ENCODE peak calls at places on chromosomes 2 and 18, in ten cellular contexts. One of them, this sample, is unnamed.

GRCh38 chr2:881204-881918 is 69.3 kb upstream of the SNTG2 start:
- DNase-seq in H4: no peak
- DNase-seq in GM12865: peak; percentile 47
- DNase-seq in substantia nigra: no peak
- DNase-seq in heart right ventricle: no peak
- DNase-seq in HCEC 1CT: no peak
- DNase-seq in neuronal stem cell: no peak
- DNase-seq in stimulated activated CD4-positive, alpha-beta T cell treated with anti-CD3 and anti-CD28 coated beads, Interleukin-15, amount 100 ng/mL, for 1 hour: no peak
- DNase-seq in left cardiac atrium: no peak
- DNase-seq in M059J: peak; percentile 9
- DNase-seq in this sample: no peak

GRCh38 chr18:74609535-74609934 is 11.9 kb downstream of the ZNF407 start:
- DNase-seq in H4: peak; percentile 59
- DNase-seq in GM12865: no peak
- DNase-seq in substantia nigra: no peak
- DNase-seq in heart right ventricle: no peak
- DNase-seq in HCEC 1CT: peak; percentile 80
- DNase-seq in neuronal stem cell: no peak
- DNase-seq in stimulated activated CD4-positive, alpha-beta T cell treated with anti-CD3 and anti-CD28 coated beads, Interleukin-15, amount 100 ng/mL, for 1 hour: no peak
- DNase-seq in left cardiac atrium: no peak
- DNase-seq in M059J: peak; percentile 56
- DNase-seq in this sample: no peak

GRCh38 chr2:217622205-217622621 is 380.6 kb downstream of the TNS1 start:
- DNase-seq in H4: peak; percentile 88
- DNase-seq in GM12865: no peak
- DNase-seq in substantia nigra: peak; percentile 8
- DNase-seq in heart right ventricle: no peak
- DNase-seq in HCEC 1CT: no peak
- DNase-seq in neuronal stem cell: peak; percentile 65
- DNase-seq in stimulated activated CD4-positive, alpha-beta T cell treated with anti-CD3 and anti-CD28 coated beads, Interleukin-15, amount 100 ng/mL, for 1 hour: no peak
- DNase-seq in left cardiac atrium: no peak
- DNase-seq in M059J: peak; percentile 62
- DNase-seq in this sample: no peak

GRCh38 chr18:36835927-36836326 is 7.0 kb downstream of the KIAA1328 start:
- DNase-seq in H4: no peak
- DNase-seq in GM12865: no peak
- DNase-seq in substantia nigra: no peak
- DNase-seq in heart right ventricle: no peak
- DNase-seq in HCEC 1CT: no peak
- DNase-seq in neuronal stem cell: no peak
- DNase-seq in stimulated activated CD4-positive, alpha-beta T cell treated with anti-CD3 and anti-CD28 coated beads, Interleukin-15, amount 100 ng/mL, for 1 hour: no peak
- DNase-seq in left cardiac atrium: no peak
- DNase-seq in M059J: no peak
- DNase-seq in this sample: no peak

GRCh38 chr2:26033769-26034596 is at the start of gene RAB10:
- DNase-seq in H4: peak; percentile 97
- DNase-seq in GM12865: peak; percentile 100
- DNase-seq in substantia nigra: peak; percentile 95
- DNase-seq in heart right ventricle: peak; percentile 100
- DNase-seq in HCEC 1CT: peak; percentile 98
- DNase-seq in neuronal stem cell: peak; percentile 99
- DNase-seq in stimulated activated CD4-positive, alpha-beta T cell treated with anti-CD3 and anti-CD28 coated beads, Interleukin-15, amount 100 ng/mL, for 1 hour: peak; percentile 98
- DNase-seq in left cardiac atrium: peak; percentile 99
- DNase-seq in M059J: peak; percentile 98
- DNase-seq in this sample: peak; percentile 90

GRCh38 chr2:186068154-186068826 is 329.7 kb downstream of the FSIP2 start:
- DNase-seq in H4: peak; percentile 48
- DNase-seq in GM12865: no peak
- DNase-seq in substantia nigra: no peak
- DNase-seq in heart right ventricle: peak; percentile 8
- DNase-seq in HCEC 1CT: peak; percentile 29
- DNase-seq in neuronal stem cell: no peak
- DNase-seq in stimulated activated CD4-positive, alpha-beta T cell treated with anti-CD3 and anti-CD28 coated beads, Interleukin-15, amount 100 ng/mL, for 1 hour: no peak
- DNase-seq in left cardiac atrium: no peak
- DNase-seq in M059J: peak; percentile 5
- DNase-seq in this sample: no peak

GRCh38 chr2:65018141-65018582 is 29.0 kb downstream of the SLC1A4 start:
- DNase-seq in H4: no peak
- DNase-seq in GM12865: no peak
- DNase-seq in substantia nigra: no peak
- DNase-seq in heart right ventricle: peak; percentile 28
- DNase-seq in HCEC 1CT: no peak
- DNase-seq in neuronal stem cell: no peak
- DNase-seq in stimulated activated CD4-positive, alpha-beta T cell treated with anti-CD3 and anti-CD28 coated beads, Interleukin-15, amount 100 ng/mL, for 1 hour: no peak
- DNase-seq in left cardiac atrium: peak; percentile 41
- DNase-seq in M059J: no peak
- DNase-seq in this sample: no peak

GRCh38 chr2:127054996-127055785 is 51.8 kb downstream of the BIN1 start:
- DNase-seq in H4: no peak
- DNase-seq in GM12865: no peak
- DNase-seq in substantia nigra: no peak
- DNase-seq in heart right ventricle: peak; percentile 8
- DNase-seq in HCEC 1CT: no peak
- DNase-seq in neuronal stem cell: no peak
- DNase-seq in stimulated activated CD4-positive, alpha-beta T cell treated with anti-CD3 and anti-CD28 coated beads, Interleukin-15, amount 100 ng/mL, for 1 hour: no peak
- DNase-seq in left cardiac atrium: no peak
- DNase-seq in M059J: no peak
- DNase-seq in this sample: no peak

GRCh38 chr2:199833525-199833924 is 17.5 kb downstream of the FTCDNL1 start:
- DNase-seq in H4: no peak
- DNase-seq in GM12865: no peak
- DNase-seq in substantia nigra: peak; percentile 56
- DNase-seq in heart right ventricle: no peak
- DNase-seq in HCEC 1CT: no peak
- DNase-seq in neuronal stem cell: no peak
- DNase-seq in stimulated activated CD4-positive, alpha-beta T cell treated with anti-CD3 and anti-CD28 coated beads, Interleukin-15, amount 100 ng/mL, for 1 hour: no peak
- DNase-seq in left cardiac atrium: no peak
- DNase-seq in M059J: no peak
- DNase-seq in this sample: no peak

GRCh38 chr2:152247337-152247695 is 71.8 kb upstream of the STAM2 start:
- DNase-seq in H4: no peak
- DNase-seq in GM12865: no peak
- DNase-seq in substantia nigra: no peak
- DNase-seq in heart right ventricle: no peak
- DNase-seq in HCEC 1CT: peak; percentile 14
- DNase-seq in neuronal stem cell: no peak
- DNase-seq in stimulated activated CD4-positive, alpha-beta T cell treated with anti-CD3 and anti-CD28 coated beads, Interleukin-15, amount 100 ng/mL, for 1 hour: no peak
- DNase-seq in left cardiac atrium: no peak
- DNase-seq in M059J: peak; percentile 70
- DNase-seq in this sample: no peak

GRCh38 chr18:61992285-61992684 is 99.5 kb upstream of the RNF152 start:
- DNase-seq in H4: peak; percentile 83
- DNase-seq in GM12865: no peak
- DNase-seq in substantia nigra: no peak
- DNase-seq in heart right ventricle: no peak
- DNase-seq in HCEC 1CT: peak; percentile 87
- DNase-seq in neuronal stem cell: no peak
- DNase-seq in stimulated activated CD4-positive, alpha-beta T cell treated with anti-CD3 and anti-CD28 coated beads, Interleukin-15, amount 100 ng/mL, for 1 hour: no peak
- DNase-seq in left cardiac atrium: no peak
- DNase-seq in M059J: peak; percentile 97
- DNase-seq in this sample: no peak

GRCh38 chr2:64283641-64284371 is 139.6 kb upstream of the PELI1 start:
- DNase-seq in H4: no peak
- DNase-seq in GM12865: peak; percentile 70
- DNase-seq in substantia nigra: no peak
- DNase-seq in heart right ventricle: no peak
- DNase-seq in HCEC 1CT: peak; percentile 21
- DNase-seq in neuronal stem cell: no peak
- DNase-seq in stimulated activated CD4-positive, alpha-beta T cell treated with anti-CD3 and anti-CD28 coated beads, Interleukin-15, amount 100 ng/mL, for 1 hour: no peak
- DNase-seq in left cardiac atrium: no peak
- DNase-seq in M059J: no peak
- DNase-seq in this sample: no peak

GRCh38 chr18:14943967-14944636 is 196.1 kb downstream of the ANKRD30B start:
- DNase-seq in H4: no peak
- DNase-seq in GM12865: no peak
- DNase-seq in substantia nigra: no peak
- DNase-seq in heart right ventricle: no peak
- DNase-seq in HCEC 1CT: no peak
- DNase-seq in neuronal stem cell: no peak
- DNase-seq in stimulated activated CD4-positive, alpha-beta T cell treated with anti-CD3 and anti-CD28 coated beads, Interleukin-15, amount 100 ng/mL, for 1 hour: no peak
- DNase-seq in left cardiac atrium: no peak
- DNase-seq in M059J: no peak
- DNase-seq in this sample: no peak

This sample was measured in SK-N-MC.